ENCODE peak calls at places on chromosomes 6 and 20, in ten cellular contexts. One of them, this sample, is unnamed. For H3K4me1, the result is how much of the 10 kb centered on the place peaks cover.

GRCh38 chr6:125759184-125759902 is 9.9 kb downstream of the HEY2 start:
- DNase-seq in SK-N-SH: peak
- DNase-seq in fibroblast of lung: no peak
- DNase-seq in CD8-positive, alpha-beta T cell: no peak
- DNase-seq in ascending aorta: no peak
- DNase-seq in psoas muscle: no peak
- DNase-seq in adipocyte: no peak
- DNase-seq in CD4-positive, CD25-positive, alpha-beta regulatory T cell: no peak
- DNase-seq in prostate gland: no peak
- DNase-seq in HCT116: peak
- DNase-seq in this sample: no peak

GRCh38 chr6:148947621-148948444 is 201.0 kb downstream of the UST start:
- DNase-seq in SK-N-SH: peak
- DNase-seq in fibroblast of lung: peak
- DNase-seq in CD8-positive, alpha-beta T cell: peak
- DNase-seq in ascending aorta: peak
- DNase-seq in psoas muscle: peak
- DNase-seq in adipocyte: peak
- DNase-seq in CD4-positive, CD25-positive, alpha-beta regulatory T cell: peak
- DNase-seq in prostate gland: peak
- DNase-seq in HCT116: peak
- DNase-seq in this sample: peak

GRCh38 chr6:160348552-160349441 is 619 bp downstream of the SLC22A3 start:
- DNase-seq in SK-N-SH: peak
- DNase-seq in fibroblast of lung: peak
- DNase-seq in CD8-positive, alpha-beta T cell: no peak
- DNase-seq in ascending aorta: no peak
- DNase-seq in psoas muscle: peak
- DNase-seq in adipocyte: peak
- DNase-seq in CD4-positive, CD25-positive, alpha-beta regulatory T cell: no peak
- DNase-seq in prostate gland: no peak
- DNase-seq in HCT116: no peak
- DNase-seq in this sample: no peak

GRCh38 chr6:14059791-14060436 is 57.7 kb upstream of the CD83 start:
- DNase-seq in SK-N-SH: peak
- DNase-seq in fibroblast of lung: peak
- DNase-seq in CD8-positive, alpha-beta T cell: no peak
- DNase-seq in ascending aorta: no peak
- DNase-seq in psoas muscle: no peak
- DNase-seq in adipocyte: no peak
- DNase-seq in CD4-positive, CD25-positive, alpha-beta regulatory T cell: no peak
- DNase-seq in prostate gland: peak
- DNase-seq in HCT116: no peak
- DNase-seq in this sample: no peak

GRCh38 chr20:62364911-62365736 is 2.0 kb downstream of the LAMA5 start:
- DNase-seq in SK-N-SH: no peak
- DNase-seq in fibroblast of lung: no peak
- DNase-seq in CD8-positive, alpha-beta T cell: no peak
- DNase-seq in ascending aorta: peak
- DNase-seq in psoas muscle: peak
- DNase-seq in adipocyte: no peak
- DNase-seq in CD4-positive, CD25-positive, alpha-beta regulatory T cell: no peak
- DNase-seq in prostate gland: no peak
- DNase-seq in HCT116: no peak
- DNase-seq in this sample: no peak

GRCh38 chr6:110063864-110064263 is 85.8 kb downstream of the GPR6 start:
- DNase-seq in SK-N-SH: no peak
- DNase-seq in fibroblast of lung: no peak
- DNase-seq in CD8-positive, alpha-beta T cell: no peak
- DNase-seq in ascending aorta: no peak
- DNase-seq in psoas muscle: no peak
- DNase-seq in adipocyte: no peak
- DNase-seq in CD4-positive, CD25-positive, alpha-beta regulatory T cell: no peak
- DNase-seq in prostate gland: no peak
- DNase-seq in HCT116: no peak
- DNase-seq in this sample: no peak

GRCh38 chr20:40494238-40494637 is 194.8 kb downstream of the MAFB start:
- DNase-seq in SK-N-SH: no peak
- DNase-seq in fibroblast of lung: no peak
- DNase-seq in CD8-positive, alpha-beta T cell: no peak
- DNase-seq in ascending aorta: no peak
- DNase-seq in psoas muscle: no peak
- DNase-seq in adipocyte: no peak
- DNase-seq in CD4-positive, CD25-positive, alpha-beta regulatory T cell: no peak
- DNase-seq in prostate gland: no peak
- DNase-seq in HCT116: no peak
- DNase-seq in this sample: no peak

GRCh38 chr6:163405412-163406309 is 8.9 kb upstream of the QKI start:
- DNase-seq in SK-N-SH: peak
- DNase-seq in fibroblast of lung: peak
- DNase-seq in CD8-positive, alpha-beta T cell: peak
- DNase-seq in ascending aorta: peak
- DNase-seq in psoas muscle: peak
- DNase-seq in adipocyte: peak
- DNase-seq in CD4-positive, CD25-positive, alpha-beta regulatory T cell: no peak
- DNase-seq in prostate gland: peak
- DNase-seq in HCT116: no peak
- DNase-seq in this sample: no peak

GRCh38 chr6:39171489-39172376 is 56.7 kb upstream of the SAYSD1 start:
- DNase-seq in SK-N-SH: no peak
- DNase-seq in fibroblast of lung: no peak
- DNase-seq in CD8-positive, alpha-beta T cell: no peak
- DNase-seq in ascending aorta: no peak
- DNase-seq in psoas muscle: no peak
- DNase-seq in adipocyte: no peak
- DNase-seq in CD4-positive, CD25-positive, alpha-beta regulatory T cell: no peak
- DNase-seq in prostate gland: no peak
- DNase-seq in HCT116: no peak
- DNase-seq in this sample: no peak

GRCh38 chr20:37352611-37352980 is 6.7 kb downstream of the SRC start:
- DNase-seq in SK-N-SH: peak
- DNase-seq in fibroblast of lung: no peak
- DNase-seq in CD8-positive, alpha-beta T cell: no peak
- DNase-seq in ascending aorta: no peak
- DNase-seq in psoas muscle: no peak
- DNase-seq in adipocyte: no peak
- DNase-seq in CD4-positive, CD25-positive, alpha-beta regulatory T cell: no peak
- DNase-seq in prostate gland: no peak
- DNase-seq in HCT116: no peak
- DNase-seq in this sample: no peak

GRCh38 chr6:16292432-16292831 is 54.0 kb downstream of the GMPR start:
- DNase-seq in SK-N-SH: no peak
- DNase-seq in fibroblast of lung: no peak
- DNase-seq in CD8-positive, alpha-beta T cell: no peak
- DNase-seq in ascending aorta: no peak
- DNase-seq in psoas muscle: no peak
- DNase-seq in adipocyte: no peak
- DNase-seq in CD4-positive, CD25-positive, alpha-beta regulatory T cell: no peak
- DNase-seq in prostate gland: no peak
- DNase-seq in HCT116: no peak
- DNase-seq in this sample: no peak

GRCh38 chr20:3930265-3931206 is 41.3 kb downstream of the PANK2 start:
- DNase-seq in SK-N-SH: no peak
- DNase-seq in fibroblast of lung: no peak
- DNase-seq in CD8-positive, alpha-beta T cell: no peak
- DNase-seq in ascending aorta: no peak
- DNase-seq in psoas muscle: no peak
- DNase-seq in adipocyte: no peak
- DNase-seq in CD4-positive, CD25-positive, alpha-beta regulatory T cell: no peak
- DNase-seq in prostate gland: no peak
- DNase-seq in HCT116: no peak
- DNase-seq in this sample: no peak

GRCh38 chr20:24663496-24663895 is 194.1 kb downstream of the SYNDIG1 start:
- DNase-seq in SK-N-SH: no peak
- DNase-seq in fibroblast of lung: no peak
- DNase-seq in CD8-positive, alpha-beta T cell: no peak
- DNase-seq in ascending aorta: no peak
- DNase-seq in psoas muscle: no peak
- DNase-seq in adipocyte: no peak
- DNase-seq in CD4-positive, CD25-positive, alpha-beta regulatory T cell: no peak
- DNase-seq in prostate gland: no peak
- DNase-seq in HCT116: no peak
- DNase-seq in this sample: no peak

GRCh38 chr6:116196841-116197240 is 57.0 kb downstream of the TSPYL4 start:
- DNase-seq in SK-N-SH: no peak
- DNase-seq in fibroblast of lung: no peak
- DNase-seq in CD8-positive, alpha-beta T cell: no peak
- DNase-seq in ascending aorta: no peak
- DNase-seq in psoas muscle: no peak
- DNase-seq in adipocyte: no peak
- DNase-seq in CD4-positive, CD25-positive, alpha-beta regulatory T cell: no peak
- DNase-seq in prostate gland: no peak
- DNase-seq in HCT116: no peak
- DNase-seq in this sample: no peak

GRCh38 chr6:157993076-157993475 is 11.4 kb downstream of the SYNJ2 start:
- DNase-seq in SK-N-SH: no peak
- DNase-seq in fibroblast of lung: no peak
- DNase-seq in CD8-positive, alpha-beta T cell: no peak
- DNase-seq in ascending aorta: no peak
- DNase-seq in psoas muscle: no peak
- DNase-seq in adipocyte: no peak
- DNase-seq in CD4-positive, CD25-positive, alpha-beta regulatory T cell: no peak
- DNase-seq in prostate gland: no peak
- DNase-seq in HCT116: no peak
- DNase-seq in this sample: no peak
- H3K4me1 ChIP-seq in SK-N-SH: under half
- H3K4me1 ChIP-seq in fibroblast of lung: under half
- H3K4me1 ChIP-seq in CD8-positive, alpha-beta T cell: under half
- H3K4me1 ChIP-seq in ascending aorta: under half
- H3K4me1 ChIP-seq in psoas muscle: under half
- H3K4me1 ChIP-seq in adipocyte: under half
- H3K4me1 ChIP-seq in CD4-positive, CD25-positive, alpha-beta regulatory T cell: under half
- H3K4me1 ChIP-seq in prostate gland: under half
- H3K4me1 ChIP-seq in HCT116: half or more
- H3K4me1 ChIP-seq in this sample: under half

DNA sequence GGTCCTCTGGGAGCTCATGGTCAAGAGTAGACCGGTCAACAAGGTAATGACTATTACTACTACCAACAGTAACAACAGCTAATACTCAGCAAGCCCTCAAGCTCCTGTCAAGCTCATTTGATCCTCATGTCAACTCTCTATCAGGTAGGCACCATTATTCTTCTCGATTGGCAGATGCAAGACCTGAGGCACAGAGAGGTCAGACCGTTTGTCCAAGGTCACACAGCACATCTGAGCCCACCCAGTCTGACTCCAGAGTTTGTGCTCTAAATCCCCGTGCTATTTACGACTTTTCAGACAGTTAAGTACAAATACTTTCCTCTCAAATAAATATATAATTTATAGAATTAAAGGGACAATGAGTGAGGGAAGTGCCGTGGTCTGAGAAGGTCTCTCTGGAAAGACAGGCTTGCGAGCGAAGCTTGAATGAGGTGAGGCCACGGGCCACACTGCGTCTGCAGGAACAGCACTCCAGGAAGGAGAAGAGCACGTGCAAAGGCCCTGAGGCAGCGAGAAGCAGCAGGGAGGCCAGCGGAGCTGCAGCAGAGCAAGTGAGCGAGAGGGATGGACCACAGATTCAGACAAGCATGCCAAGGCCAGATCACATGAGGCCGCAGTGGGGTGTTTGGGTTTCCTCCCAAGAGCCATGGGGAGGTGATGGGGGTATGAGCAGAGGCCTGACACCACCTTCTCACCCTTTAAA is 117.3 kb downstream of the PREX1 start:
- DNase-seq in SK-N-SH: no peak
- DNase-seq in fibroblast of lung: no peak
- DNase-seq in CD8-positive, alpha-beta T cell: no peak
- DNase-seq in ascending aorta: no peak
- DNase-seq in psoas muscle: no peak
- DNase-seq in adipocyte: no peak
- DNase-seq in CD4-positive, CD25-positive, alpha-beta regulatory T cell: no peak
- DNase-seq in prostate gland: no peak
- DNase-seq in HCT116: no peak
- DNase-seq in this sample: no peak
- H3K4me1 ChIP-seq in SK-N-SH: under half
- H3K4me1 ChIP-seq in fibroblast of lung: under half
- H3K4me1 ChIP-seq in CD8-positive, alpha-beta T cell: half or more
- H3K4me1 ChIP-seq in ascending aorta: under half
- H3K4me1 ChIP-seq in psoas muscle: under half
- H3K4me1 ChIP-seq in adipocyte: under half
- H3K4me1 ChIP-seq in CD4-positive, CD25-positive, alpha-beta regulatory T cell: under half
- H3K4me1 ChIP-seq in prostate gland: under half
- H3K4me1 ChIP-seq in HCT116: under half
- H3K4me1 ChIP-seq in this sample: half or more

DNA sequence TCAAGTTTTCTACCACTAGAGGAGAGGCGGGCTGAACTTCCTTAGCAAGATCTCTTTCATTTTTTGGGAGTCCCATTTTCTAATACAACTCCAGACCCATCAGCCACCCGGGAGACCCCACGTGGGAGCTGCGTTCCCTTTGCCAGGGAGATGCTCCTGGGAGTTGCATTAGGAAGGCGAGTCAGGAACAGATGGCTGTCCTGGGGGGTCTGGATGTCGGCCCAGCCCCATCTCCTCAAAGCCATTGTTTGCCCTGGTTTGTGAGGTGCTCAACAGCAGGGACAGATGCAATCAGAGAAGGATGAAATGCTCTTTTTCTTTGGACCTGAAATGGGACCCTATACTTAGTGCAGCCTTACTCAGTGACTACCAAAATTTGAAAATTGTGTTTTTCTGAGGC is 39.4 kb downstream of the CARMIL1 start:
- DNase-seq in SK-N-SH: no peak
- DNase-seq in fibroblast of lung: no peak
- DNase-seq in CD8-positive, alpha-beta T cell: no peak
- DNase-seq in ascending aorta: no peak
- DNase-seq in psoas muscle: peak
- DNase-seq in adipocyte: no peak
- DNase-seq in CD4-positive, CD25-positive, alpha-beta regulatory T cell: no peak
- DNase-seq in prostate gland: no peak
- DNase-seq in HCT116: no peak
- DNase-seq in this sample: no peak
- H3K4me1 ChIP-seq in SK-N-SH: under half
- H3K4me1 ChIP-seq in fibroblast of lung: under half
- H3K4me1 ChIP-seq in CD8-positive, alpha-beta T cell: under half
- H3K4me1 ChIP-seq in ascending aorta: under half
- H3K4me1 ChIP-seq in psoas muscle: under half
- H3K4me1 ChIP-seq in adipocyte: under half
- H3K4me1 ChIP-seq in CD4-positive, CD25-positive, alpha-beta regulatory T cell: under half
- H3K4me1 ChIP-seq in prostate gland: under half
- H3K4me1 ChIP-seq in HCT116: under half
- H3K4me1 ChIP-seq in this sample: under half

DNA sequence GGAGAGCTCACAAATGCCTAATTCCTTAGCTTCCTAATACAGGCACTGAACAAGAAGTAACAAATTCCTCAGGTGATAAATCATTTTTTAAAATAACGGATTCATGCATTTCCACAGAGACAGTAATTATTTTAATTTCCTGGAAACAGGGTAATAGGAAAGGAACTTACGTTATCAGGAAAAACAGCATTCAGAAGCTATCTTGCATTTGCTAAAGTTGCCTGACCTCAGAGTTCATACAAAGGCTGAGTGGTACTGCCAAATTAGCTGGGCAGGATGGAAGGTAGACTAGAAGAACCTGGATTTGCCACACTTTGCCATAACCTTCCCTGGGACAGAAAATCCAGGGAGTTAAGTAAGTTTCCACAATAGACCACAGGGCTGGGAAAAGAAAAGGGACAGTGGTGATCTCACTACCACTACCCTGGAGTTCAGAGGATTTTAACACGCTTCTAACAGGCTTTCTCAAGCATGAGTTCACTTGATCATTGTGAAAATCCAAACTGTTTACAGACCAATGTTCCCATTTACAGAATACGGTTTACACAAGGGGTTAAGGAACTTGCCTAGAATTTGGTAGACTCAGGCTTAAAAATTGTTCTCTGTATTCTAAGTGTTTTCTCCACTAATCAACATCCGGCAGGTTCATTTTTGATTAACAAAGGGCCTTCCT is 57.0 kb downstream of the KIF13A start:
- DNase-seq in SK-N-SH: no peak
- DNase-seq in fibroblast of lung: peak
- DNase-seq in CD8-positive, alpha-beta T cell: no peak
- DNase-seq in ascending aorta: no peak
- DNase-seq in psoas muscle: no peak
- DNase-seq in adipocyte: no peak
- DNase-seq in CD4-positive, CD25-positive, alpha-beta regulatory T cell: no peak
- DNase-seq in prostate gland: no peak
- DNase-seq in HCT116: no peak
- DNase-seq in this sample: no peak
- H3K4me1 ChIP-seq in SK-N-SH: under half
- H3K4me1 ChIP-seq in fibroblast of lung: under half
- H3K4me1 ChIP-seq in CD8-positive, alpha-beta T cell: under half
- H3K4me1 ChIP-seq in ascending aorta: half or more
- H3K4me1 ChIP-seq in psoas muscle: half or more
- H3K4me1 ChIP-seq in adipocyte: half or more
- H3K4me1 ChIP-seq in CD4-positive, CD25-positive, alpha-beta regulatory T cell: under half
- H3K4me1 ChIP-seq in prostate gland: under half
- H3K4me1 ChIP-seq in HCT116: under half
- H3K4me1 ChIP-seq in this sample: under half